ENCODE peak calls at places on chromosome 14, in nine cellular contexts. One of them, this sample, is unnamed.

GRCh38 chr14:57962293-57962996 is 96.6 kb upstream of the SLC35F4 start:
- DNase-seq in NCI-H1436: no peak
- DNase-seq in stimulated activated CD8-positive, alpha-beta memory T cell treated with anti-CD3 and anti-CD28 coated beads, Interleukin-15, amount 100 ng/mL, for 1 hour: no peak
- DNase-seq in AG08396: no peak
- DNase-seq in activated CD4-positive, CD25-positive, alpha-beta regulatory T cell treated with anti-CD3 and anti-CD28 coated beads, Interleukin-2, amount 50 U/mL, for 72 hours: no peak
- DNase-seq in IMR-90: no peak
- DNase-seq in T follicular helper cell: no peak
- DNase-seq in choroid plexus epithelial cell: no peak
- DNase-seq in fibroblast of mammary gland: no peak
- DNase-seq in this sample: no peak

GRCh38 chr14:69149461-69150244 is 3.3 kb downstream of the DCAF5 start:
- DNase-seq in IMR-90: no peak
- DNase-seq in stimulated activated CD8-positive, alpha-beta memory T cell treated with anti-CD3 and anti-CD28 coated beads, Interleukin-15, amount 100 ng/mL, for 1 hour: no peak
- DNase-seq in activated CD4-positive, CD25-positive, alpha-beta regulatory T cell treated with anti-CD3 and anti-CD28 coated beads, Interleukin-2, amount 50 U/mL, for 72 hours: no peak
- DNase-seq in NCI-H1436: no peak
- DNase-seq in T follicular helper cell: no peak
- DNase-seq in choroid plexus epithelial cell: no peak
- DNase-seq in fibroblast of mammary gland: peak; percentile 40
- DNase-seq in AG08396: no peak
- DNase-seq in this sample: no peak

GRCh38 chr14:101121399-101122113 is 218.0 kb upstream of the RTL1 start:
- DNase-seq in IMR-90: no peak
- DNase-seq in choroid plexus epithelial cell: no peak
- DNase-seq in stimulated activated CD8-positive, alpha-beta memory T cell treated with anti-CD3 and anti-CD28 coated beads, Interleukin-15, amount 100 ng/mL, for 1 hour: no peak
- DNase-seq in T follicular helper cell: no peak
- DNase-seq in NCI-H1436: no peak
- DNase-seq in activated CD4-positive, CD25-positive, alpha-beta regulatory T cell treated with anti-CD3 and anti-CD28 coated beads, Interleukin-2, amount 50 U/mL, for 72 hours: no peak
- DNase-seq in AG08396: no peak
- DNase-seq in fibroblast of mammary gland: no peak
- DNase-seq in this sample: no peak

GRCh38 chr14:106879241-106879640 is 1352.9 kb downstream of the TMEM121 start:
- DNase-seq in IMR-90: no peak
- DNase-seq in choroid plexus epithelial cell: no peak
- DNase-seq in activated CD4-positive, CD25-positive, alpha-beta regulatory T cell treated with anti-CD3 and anti-CD28 coated beads, Interleukin-2, amount 50 U/mL, for 72 hours: peak; percentile 46
- DNase-seq in AG08396: no peak
- DNase-seq in stimulated activated CD8-positive, alpha-beta memory T cell treated with anti-CD3 and anti-CD28 coated beads, Interleukin-15, amount 100 ng/mL, for 1 hour: no peak
- DNase-seq in T follicular helper cell: peak; percentile 21
- DNase-seq in fibroblast of mammary gland: peak; percentile 11
- DNase-seq in NCI-H1436: peak; percentile 71
- DNase-seq in this sample: no peak

GRCh38 chr14:93536945-93537344 is 106.2 kb downstream of the UNC79 start:
- DNase-seq in T follicular helper cell: no peak
- DNase-seq in fibroblast of mammary gland: peak; percentile 31
- DNase-seq in activated CD4-positive, CD25-positive, alpha-beta regulatory T cell treated with anti-CD3 and anti-CD28 coated beads, Interleukin-2, amount 50 U/mL, for 72 hours: no peak
- DNase-seq in AG08396: no peak
- DNase-seq in IMR-90: no peak
- DNase-seq in stimulated activated CD8-positive, alpha-beta memory T cell treated with anti-CD3 and anti-CD28 coated beads, Interleukin-15, amount 100 ng/mL, for 1 hour: no peak
- DNase-seq in NCI-H1436: peak; percentile 49
- DNase-seq in choroid plexus epithelial cell: peak; percentile 14
- DNase-seq in this sample: no peak

GRCh38 chr14:94646481-94646880 is 34.3 kb downstream of the SERPINA3 start:
- DNase-seq in T follicular helper cell: no peak
- DNase-seq in AG08396: peak; percentile 29
- DNase-seq in stimulated activated CD8-positive, alpha-beta memory T cell treated with anti-CD3 and anti-CD28 coated beads, Interleukin-15, amount 100 ng/mL, for 1 hour: no peak
- DNase-seq in NCI-H1436: no peak
- DNase-seq in activated CD4-positive, CD25-positive, alpha-beta regulatory T cell treated with anti-CD3 and anti-CD28 coated beads, Interleukin-2, amount 50 U/mL, for 72 hours: no peak
- DNase-seq in choroid plexus epithelial cell: peak; percentile 86
- DNase-seq in fibroblast of mammary gland: peak; percentile 87
- DNase-seq in IMR-90: peak; percentile 65
- DNase-seq in this sample: no peak

GRCh38 chr14:81091139-81091538 is 129.6 kb downstream of the GTF2A1 start:
- DNase-seq in AG08396: no peak
- DNase-seq in fibroblast of mammary gland: no peak
- DNase-seq in T follicular helper cell: no peak
- DNase-seq in choroid plexus epithelial cell: no peak
- DNase-seq in stimulated activated CD8-positive, alpha-beta memory T cell treated with anti-CD3 and anti-CD28 coated beads, Interleukin-15, amount 100 ng/mL, for 1 hour: no peak
- DNase-seq in NCI-H1436: no peak
- DNase-seq in activated CD4-positive, CD25-positive, alpha-beta regulatory T cell treated with anti-CD3 and anti-CD28 coated beads, Interleukin-2, amount 50 U/mL, for 72 hours: no peak
- DNase-seq in IMR-90: no peak
- DNase-seq in this sample: no peak

GRCh38 chr14:101711041-101711861 is 50.3 kb upstream of the PPP2R5C start:
- DNase-seq in IMR-90: no peak
- DNase-seq in choroid plexus epithelial cell: no peak
- DNase-seq in fibroblast of mammary gland: no peak
- DNase-seq in stimulated activated CD8-positive, alpha-beta memory T cell treated with anti-CD3 and anti-CD28 coated beads, Interleukin-15, amount 100 ng/mL, for 1 hour: no peak
- DNase-seq in NCI-H1436: no peak
- DNase-seq in T follicular helper cell: no peak
- DNase-seq in AG08396: no peak
- DNase-seq in activated CD4-positive, CD25-positive, alpha-beta regulatory T cell treated with anti-CD3 and anti-CD28 coated beads, Interleukin-2, amount 50 U/mL, for 72 hours: no peak
- DNase-seq in this sample: no peak

GRCh38 chr14:76986261-76986565 is 42.3 kb downstream of the IRF2BPL start:
- DNase-seq in NCI-H1436: no peak
- DNase-seq in stimulated activated CD8-positive, alpha-beta memory T cell treated with anti-CD3 and anti-CD28 coated beads, Interleukin-15, amount 100 ng/mL, for 1 hour: no peak
- DNase-seq in choroid plexus epithelial cell: no peak
- DNase-seq in fibroblast of mammary gland: no peak
- DNase-seq in IMR-90: no peak
- DNase-seq in AG08396: no peak
- DNase-seq in T follicular helper cell: no peak
- DNase-seq in activated CD4-positive, CD25-positive, alpha-beta regulatory T cell treated with anti-CD3 and anti-CD28 coated beads, Interleukin-2, amount 50 U/mL, for 72 hours: no peak
- DNase-seq in this sample: no peak

GRCh38 chr14:71049435-71050147 is 142.3 kb downstream of the PCNX1 start:
- DNase-seq in activated CD4-positive, CD25-positive, alpha-beta regulatory T cell treated with anti-CD3 and anti-CD28 coated beads, Interleukin-2, amount 50 U/mL, for 72 hours: no peak
- DNase-seq in choroid plexus epithelial cell: peak; percentile 56
- DNase-seq in T follicular helper cell: no peak
- DNase-seq in stimulated activated CD8-positive, alpha-beta memory T cell treated with anti-CD3 and anti-CD28 coated beads, Interleukin-15, amount 100 ng/mL, for 1 hour: no peak
- DNase-seq in fibroblast of mammary gland: peak; percentile 81
- DNase-seq in AG08396: no peak
- DNase-seq in NCI-H1436: no peak
- DNase-seq in IMR-90: peak; percentile 79
- DNase-seq in this sample: no peak

GRCh38 chr14:39731912-39732311 is 299.7 kb upstream of the FBXO33 start:
- DNase-seq in T follicular helper cell: no peak
- DNase-seq in stimulated activated CD8-positive, alpha-beta memory T cell treated with anti-CD3 and anti-CD28 coated beads, Interleukin-15, amount 100 ng/mL, for 1 hour: no peak
- DNase-seq in choroid plexus epithelial cell: no peak
- DNase-seq in fibroblast of mammary gland: no peak
- DNase-seq in IMR-90: no peak
- DNase-seq in activated CD4-positive, CD25-positive, alpha-beta regulatory T cell treated with anti-CD3 and anti-CD28 coated beads, Interleukin-2, amount 50 U/mL, for 72 hours: no peak
- DNase-seq in AG08396: no peak
- DNase-seq in NCI-H1436: no peak
- DNase-seq in this sample: no peak